ENCODE peak calls at places on chromosomes 5 and 9, in seven cellular contexts. Y is left ventricle myocardium inferior, T is HepG2, E is neural crest cell, L is neural progenitor cell, S is GM12865, M is cardiac muscle cell. V is an unnamed sample.

GRCh38 chr9:104868303-104868686 is 59.7 kb downstream of the ABCA1 start:
- DNase-seq in M (no peak), T (no peak), Y (no peak), E (no peak), L (no peak), S (peak), V (peak)

GRCh38 chr9:34374905-34375552 is 1.7 kb downstream of the MYORG start:
- DNase-seq in E (no peak), T (peak), L (peak), M (no peak), Y (no peak), S (no peak), V (no peak)

GRCh38 chr5:155872801-155873200 is 454.2 kb upstream of the SGCD start:
- DNase-seq in E (no peak), S (no peak), M (no peak), L (no peak), Y (no peak), T (no peak), V (no peak)

GRCh38 chr5:54165687-54166086 is 144.7 kb downstream of the ARL15 start:
- DNase-seq in M (no peak), L (no peak), E (no peak), Y (no peak), T (peak), S (no peak), V (no peak)

GRCh38 chr5:766666-767431 is 17.7 kb downstream of the ZDHHC11B start:
- DNase-seq in L (no peak), S (no peak), T (no peak), Y (no peak), M (no peak), E (no peak), V (no peak)

GRCh38 chr5:91641730-91642350 is 258.7 kb upstream of the ARRDC3 start:
- DNase-seq in T (peak), M (peak), S (peak), L (peak), Y (no peak), E (no peak), V (no peak)

GRCh38 chr5:180670586-180671359 is 21.4 kb upstream of the FLT4 start:
- DNase-seq in T (peak), Y (peak), E (peak), S (peak), M (peak), L (peak), V (peak)

GRCh38 chr9:72924116-72924790 is 28.6 kb downstream of the ALDH1A1 start:
- DNase-seq in T (no peak), E (no peak), L (no peak), M (peak), S (no peak), Y (no peak), V (no peak)

GRCh38 chr5:147565524-147565923 is 55.7 kb upstream of the DPYSL3 start:
- DNase-seq in E (no peak), L (no peak), T (peak), M (no peak), Y (no peak), S (no peak), V (no peak)

GRCh38 chr5:139272471-139273321 is 20.8 kb upstream of the MATR3 start:
- DNase-seq in S (peak), E (no peak), L (no peak), M (peak), Y (no peak), T (peak), V (no peak)

GRCh38 chr9:129412814-129413536 is 207.9 kb downstream of the C9orf50 start:
- DNase-seq in T (no peak), Y (peak), E (no peak), S (peak), L (peak), M (peak), V (peak)

GRCh38 chr9:16030513-16031185 is 477.8 kb downstream of the CCDC171 start:
- DNase-seq in Y (no peak), E (no peak), L (no peak), T (no peak), S (peak), M (peak), V (no peak)

GRCh38 chr9:72554221-72554641 is 32.8 kb downstream of the TMC1 start:
- DNase-seq in L (no peak), E (no peak), M (peak), T (peak), S (no peak), Y (no peak), V (no peak)

GRCh38 chr9:23674016-23674585 is 151.9 kb downstream of the ELAVL2 start:
- DNase-seq in T (no peak), Y (no peak), E (no peak), S (no peak), L (no peak), M (no peak), V (no peak)

GRCh38 chr5:135448796-135449507 is 1.8 kb upstream of the DCANP1 start:
- DNase-seq in Y (no peak), E (no peak), T (no peak), S (no peak), L (no peak), M (no peak), V (no peak)

GRCh38 chr9:92520837-92521236 is 15.0 kb downstream of the ECM2 start:
- DNase-seq in M (no peak), Y (no peak), S (no peak), L (no peak), T (no peak), E (no peak), V (no peak)

GRCh38 chr5:118679123-118679940 is 309.0 kb downstream of the DTWD2 start:
- DNase-seq in S (peak), Y (no peak), M (no peak), T (no peak), E (no peak), L (no peak), V (no peak)

GRCh38 chr9:14560194-14560593 is 133.0 kb downstream of the ZDHHC21 start:
- DNase-seq in Y (no peak), E (no peak), L (no peak), T (no peak), S (peak), M (no peak), V (no peak)

GRCh38 chr9:130805510-130806387 is 29.3 kb upstream of the ABL1 start:
- DNase-seq in Y (no peak), L (no peak), M (peak), E (no peak), S (peak), T (no peak), V (no peak)

GRCh38 chr9:33161589-33162132 is 5.5 kb downstream of the B4GALT1 start:
- DNase-seq in L (no peak), S (no peak), T (no peak), Y (no peak), E (no peak), M (peak), V (no peak)

GRCh38 chr9:72169185-72169584 is 19.9 kb downstream of the GDA start:
- DNase-seq in Y (no peak), L (no peak), S (no peak), E (no peak), M (no peak), T (no peak), V (no peak)

GRCh38 chr5:145010834-145011233 is 824.3 kb downstream of the PRELID2 start:
- DNase-seq in L (no peak), Y (no peak), E (no peak), T (no peak), M (no peak), S (no peak), V (no peak)

GRCh38 chr9:97560851-97561250 is 59.4 kb downstream of the TMOD1 start:
- DNase-seq in Y (no peak), S (no peak), M (no peak), E (no peak), T (no peak), L (no peak), V (no peak)

GRCh38 chr5:151906246-151906645 is 18.4 kb downstream of the GLRA1 start:
- DNase-seq in E (no peak), T (no peak), Y (no peak), L (no peak), M (peak), S (no peak), V (no peak)

GRCh38 chr9:95104088-95104960 is 213.2 kb downstream of the FANCC start:
- DNase-seq in S (no peak), Y (no peak), L (no peak), M (peak), E (no peak), T (no peak), V (no peak)

GRCh38 chr5:95784514-95785302 is 37.8 kb downstream of the GLRX start:
- DNase-seq in Y (no peak), L (no peak), T (no peak), M (peak), E (no peak), S (no peak), V (no peak)

GRCh38 chr5:76692274-76692540 is 23.7 kb upstream of the F2R start:
- DNase-seq in L (no peak), M (no peak), E (no peak), Y (no peak), S (no peak), T (no peak), V (no peak)

GRCh38 chr5:44638286-44638869 is 170.4 kb upstream of the MRPS30 start:
- DNase-seq in Y (no peak), E (no peak), L (peak), T (no peak), S (no peak), M (no peak), V (no peak)

GRCh38 chr5:109126481-109126880 is 283.3 kb downstream of the PJA2 start:
- DNase-seq in E (no peak), L (no peak), T (no peak), S (no peak), M (no peak), Y (no peak), V (no peak)

DNA sequence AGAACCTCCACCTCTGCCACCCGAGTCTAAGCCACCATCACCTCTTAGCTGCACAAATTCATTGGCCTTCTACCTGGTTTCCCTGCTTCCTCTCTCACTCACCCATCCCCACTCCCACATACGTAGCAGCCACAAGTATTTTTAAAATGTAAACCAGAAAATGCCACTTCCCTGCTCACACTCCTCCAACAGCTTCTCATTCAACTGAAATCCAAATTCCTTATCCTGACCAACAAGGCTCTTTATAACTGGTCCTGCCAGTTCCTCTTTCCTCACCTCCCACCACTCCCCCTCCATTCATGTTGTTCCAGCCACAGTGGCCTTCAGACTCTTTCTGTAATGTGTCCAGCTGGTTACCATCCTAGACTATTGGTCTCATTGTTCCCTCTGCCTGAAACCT is 25.0 kb upstream of the PALM2AKAP2 start:
- DNase-seq in E (no peak), T (no peak), Y (no peak), M (no peak), S (no peak), L (no peak), V (no peak)
- TF ChIP-seq CTCF in E (no peak), T (no peak), Y (no peak), M (no peak), S (no peak), L (no peak), V (no peak)

DNA sequence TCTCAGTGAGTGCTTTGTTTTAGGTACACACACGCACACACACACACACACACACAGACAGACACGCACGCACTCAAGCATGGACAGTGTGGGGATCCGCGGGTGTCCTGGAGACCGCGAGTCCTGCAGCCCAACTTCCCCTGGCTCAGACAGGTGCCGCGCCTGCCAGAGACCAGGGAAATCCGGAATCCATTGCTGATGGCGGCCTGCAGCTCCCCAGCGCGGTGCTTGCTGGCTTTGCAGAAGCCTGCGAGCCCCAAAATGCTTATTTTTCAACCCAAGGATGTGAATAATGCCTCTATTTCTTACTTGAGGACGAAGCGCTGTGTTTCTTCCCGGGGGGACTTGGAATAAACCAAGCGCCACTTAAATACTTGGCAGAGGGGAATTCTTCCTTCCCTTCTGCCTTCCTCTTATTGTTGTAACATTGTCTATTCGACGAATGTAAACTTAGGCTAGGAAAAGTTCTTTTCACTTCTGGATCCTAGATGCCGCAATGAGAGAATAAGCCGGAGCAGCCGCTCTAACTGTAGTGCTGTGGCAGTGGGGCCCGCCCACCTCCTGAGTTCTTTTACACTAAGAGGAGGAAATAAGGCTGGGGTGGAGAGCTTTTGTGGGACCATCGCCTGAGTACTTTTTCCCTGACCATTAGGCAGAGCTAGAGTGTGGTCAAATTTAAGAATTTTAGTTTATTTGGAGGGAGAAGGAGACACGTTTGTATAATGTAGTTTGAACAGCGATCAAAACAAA is 804 bp downstream of the ITGA2 start:
- DNase-seq in Y (peak), L (peak), E (peak), T (no peak), S (peak), M (peak), V (peak)
- TF ChIP-seq CTCF in Y (peak), L (peak), E (peak), T (peak), S (peak), M (peak), V (no peak)

GRCh38 chr9:126706698-126707053 is 92.9 kb downstream of the LMX1B start:
- DNase-seq in E (no peak), S (no peak), Y (no peak), M (no peak), T (no peak), L (no peak), V (no peak)

GRCh38 chr9:126704157-126704941 is 90.6 kb downstream of the LMX1B start:
- DNase-seq in L (peak), S (no peak), E (no peak), T (no peak), M (peak), Y (no peak), V (no peak)

GRCh38 chr9:126707083-126707482 is 93.4 kb downstream of the LMX1B start:
- DNase-seq in E (no peak), M (no peak), Y (no peak), L (no peak), S (no peak), T (no peak), V (no peak)

GRCh38 chr9:126705311-126705766 is 91.6 kb downstream of the LMX1B start:
- DNase-seq in S (peak), L (peak), Y (peak), T (peak), E (peak), M (peak), V (peak)

DNA sequence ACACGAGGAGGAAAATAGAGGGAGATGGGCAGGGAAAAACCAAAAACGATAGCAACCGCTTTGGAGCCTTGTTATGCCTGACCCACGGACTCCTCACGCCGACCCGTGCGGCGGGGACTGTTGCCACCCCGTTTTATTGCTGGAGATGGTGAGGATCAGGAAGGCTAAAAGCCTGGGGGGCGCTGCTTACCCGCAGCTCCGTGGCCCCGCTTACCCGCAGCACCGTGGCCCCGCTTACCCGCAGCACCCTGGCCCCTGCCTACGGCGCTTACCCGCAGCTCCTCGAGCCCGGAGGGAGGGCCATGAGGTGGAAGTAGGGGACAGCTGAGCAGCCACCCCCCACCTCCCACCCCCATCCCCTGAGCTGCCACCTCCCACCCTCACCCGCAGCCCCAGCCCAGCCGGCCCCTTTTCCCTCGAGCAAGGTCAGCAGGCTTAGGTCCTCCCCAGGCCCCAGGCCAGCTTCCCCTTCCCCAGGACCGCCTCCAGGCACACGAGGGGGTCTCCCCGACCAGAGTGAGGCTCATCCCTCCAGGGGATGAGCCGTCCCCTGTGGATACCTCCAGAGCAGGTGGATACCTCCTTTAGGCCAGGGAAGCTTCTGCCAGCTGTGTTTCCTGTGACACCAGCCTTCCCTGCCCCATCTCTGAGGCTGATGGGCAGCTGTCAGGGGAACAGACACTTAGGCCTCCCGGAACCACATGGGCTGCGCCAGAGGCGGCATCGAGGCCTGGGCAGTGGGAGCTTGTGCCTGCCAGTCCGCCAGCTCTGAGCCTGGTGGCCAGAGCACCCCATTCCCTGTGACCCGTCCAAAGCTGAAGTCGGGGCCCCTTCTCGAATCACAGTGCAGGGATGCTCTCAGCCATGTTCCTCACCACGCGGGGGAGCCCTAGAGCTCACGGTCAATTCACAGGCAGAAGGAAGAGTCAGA is 92.3 kb downstream of the LMX1B start:
- DNase-seq in S (peak), L (peak), Y (peak), M (peak), E (peak), T (peak), V (peak)
- TF ChIP-seq CTCF in S (peak), L (peak), Y (peak), M (peak), E (peak), T (peak), V (peak)

GRCh38 chr5:140737486-140737885 is 37.2 kb downstream of the ZMAT2 start:
- DNase-seq in M (no peak), L (no peak), S (no peak), T (no peak), E (no peak), Y (no peak), V (no peak)

DNA sequence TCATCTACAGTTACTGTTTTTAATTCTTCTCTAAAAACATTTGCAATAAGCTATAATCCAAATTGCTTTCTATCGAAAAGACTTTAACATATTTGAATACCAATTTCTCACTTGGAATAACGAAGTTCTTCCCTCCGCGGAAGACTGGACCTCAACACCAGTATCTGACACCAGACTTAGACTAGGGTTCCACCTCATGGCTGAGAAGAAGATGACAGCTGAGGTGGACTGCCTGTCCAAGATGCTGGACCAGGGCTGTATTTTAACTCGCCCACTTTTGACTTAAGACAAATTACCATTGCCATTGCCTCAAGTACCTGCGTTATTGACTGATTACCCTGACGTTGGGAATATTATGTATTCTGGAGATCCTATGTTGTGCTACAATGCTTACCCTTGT is 34.1 kb downstream of the ZMAT2 start:
- DNase-seq in E (no peak), L (peak), M (no peak), S (no peak), Y (no peak), T (peak), V (no peak)
- TF ChIP-seq CTCF in E (peak), L (peak), M (peak), S (peak), Y (peak), T (peak), V (no peak)

DNA sequence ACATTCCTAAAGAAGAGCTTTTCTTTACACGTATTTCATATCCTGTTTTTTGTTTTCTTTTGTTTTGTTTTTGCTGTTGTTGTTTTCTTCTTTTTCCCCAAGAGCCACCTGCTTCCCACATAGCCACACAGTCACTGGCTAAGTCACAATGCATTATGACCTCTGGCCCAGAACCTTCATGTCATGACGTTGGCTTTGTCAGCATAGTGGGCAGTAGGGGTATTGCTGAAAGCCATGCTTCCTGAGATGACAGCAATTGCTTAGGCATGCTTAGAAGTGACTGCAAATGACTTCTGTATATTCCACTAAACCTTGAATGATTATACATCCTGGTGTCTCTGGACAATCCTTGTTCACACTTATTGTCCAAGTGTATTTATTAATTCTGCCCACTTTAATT is 375.8 kb downstream of the TAF11L14 start:
- DNase-seq in T (no peak), S (no peak), M (no peak), Y (no peak), L (peak), E (no peak), V (no peak)
- TF ChIP-seq CTCF in T (no peak), S (no peak), M (no peak), Y (no peak), L (peak), E (no peak), V (no peak)

DNA sequence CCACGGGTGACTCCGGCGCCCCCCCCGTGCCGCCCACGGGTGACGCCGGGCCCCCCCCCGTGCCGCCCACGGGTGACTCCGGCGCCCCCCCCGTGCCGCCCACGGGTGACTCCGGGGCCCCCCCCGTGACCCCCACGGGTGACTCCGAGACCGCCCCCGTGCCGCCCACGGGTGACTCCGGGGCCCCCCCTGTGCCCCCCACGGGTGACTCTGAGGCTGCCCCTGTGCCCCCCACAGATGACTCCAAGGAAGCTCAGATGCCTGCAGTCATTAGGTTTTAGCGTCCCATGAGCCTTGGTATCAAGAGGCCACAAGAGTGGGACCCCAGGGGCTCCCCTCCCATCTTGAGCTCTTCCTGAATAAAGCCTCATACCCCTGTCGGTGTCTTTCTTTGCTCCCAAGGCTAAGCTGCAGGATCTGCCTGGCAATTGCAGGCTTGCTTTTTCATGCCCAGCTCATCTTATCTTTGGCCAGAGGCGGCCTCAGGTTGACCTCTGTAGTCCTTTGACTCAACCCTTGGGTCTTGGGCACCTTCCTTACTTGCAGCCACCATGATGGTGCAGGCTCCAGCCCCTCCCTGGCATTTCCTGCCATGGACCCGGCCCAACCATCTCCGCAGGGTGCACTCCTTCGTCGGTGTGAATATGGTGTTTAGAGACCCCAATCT is 9.8 kb downstream of the CEL start:
- DNase-seq in E (no peak), Y (no peak), S (no peak), L (no peak), M (no peak), T (no peak), V (no peak)
- TF ChIP-seq CTCF in E (no peak), Y (no peak), S (no peak), L (no peak), M (no peak), T (no peak), V (no peak)

GRCh38 chr5:41270423-41271251 is 57.3 kb upstream of the C6 start:
- DNase-seq in E (peak), M (peak), L (peak), T (peak), Y (peak), S (peak), V (peak)
- TF ChIP-seq CTCF in E (peak), M (peak), L (peak), T (peak), Y (peak), S (peak), V (peak)